ENCODE peak calls at places on chromosome 5, in seven cellular contexts. X, F, V, U, I, M and C are unnamed samples.

GRCh38 chr5:448061-448765 is 5.2 kb downstream of the EXOC3 start:
- DNase-seq in X (no peak), F (no peak), V (no peak), U (no peak), I (no peak), M (no peak), C (no peak)

GRCh38 chr5:140725799-140726471 is 25.7 kb downstream of the ZMAT2 start:
- DNase-seq in X (peak; percentile 92), F (no peak), V (peak; percentile 78), U (peak; percentile 87), I (peak; percentile 88), M (peak; percentile 96), C (peak; percentile 87)

GRCh38 chr5:540215-541147 is 16.2 kb upstream of the SLC9A3 start:
- DNase-seq in X (no peak), F (no peak), V (no peak), U (no peak), I (no peak), M (no peak), C (no peak)

GRCh38 chr5:145587308-145588071 is 247.7 kb downstream of the PRELID2 start:
- DNase-seq in X (peak; percentile 97), F (no peak), V (no peak), U (peak; percentile 96), I (no peak), M (peak; percentile 94), C (peak; percentile 29)

GRCh38 chr5:92998456-92998855 is 582.6 kb downstream of the NR2F1-AS1 start:
- DNase-seq in X (no peak), F (no peak), V (no peak), U (no peak), I (no peak), M (no peak), C (no peak)

GRCh38 chr5:72467987-72468386 is 39.2 kb downstream of the ZNF366 start:
- DNase-seq in X (peak; percentile 80), F (no peak), V (no peak), U (peak; percentile 73), I (no peak), M (no peak), C (peak; percentile 42)

GRCh38 chr5:128146671-128147070 is 63.1 kb downstream of the SLC12A2 start:
- DNase-seq in X (no peak), F (no peak), V (no peak), U (no peak), I (no peak), M (no peak), C (no peak)

GRCh38 chr5:43295202-43295601 is 18.0 kb downstream of the HMGCS1 start:
- DNase-seq in X (no peak), F (no peak), V (no peak), U (no peak), I (no peak), M (no peak), C (no peak)

GRCh38 chr5:148639081-148639480 is 15.2 kb downstream of the HTR4 start:
- DNase-seq in X (no peak), F (no peak), V (peak; percentile 95), U (no peak), I (no peak), M (no peak), C (no peak)

GRCh38 chr5:7251127-7251526 is 144.8 kb upstream of the ADCY2 start:
- DNase-seq in X (no peak), F (no peak), V (no peak), U (no peak), I (no peak), M (no peak), C (no peak)

GRCh38 chr5:169906745-169907649 is 73.3 kb downstream of the INSYN2B start:
- DNase-seq in X (no peak), F (no peak), V (no peak), U (no peak), I (no peak), M (no peak), C (no peak)

GRCh38 chr5:149238540-149238939 is 33.1 kb upstream of the AFAP1L1 start:
- DNase-seq in X (no peak), F (no peak), V (no peak), U (no peak), I (no peak), M (no peak), C (no peak)

GRCh38 chr5:53151713-53152458 is 42.3 kb upstream of the MOCS2 start:
- DNase-seq in X (peak; percentile 88), F (no peak), V (no peak), U (peak; percentile 86), I (no peak), M (no peak), C (no peak)

GRCh38 chr5:31707294-31707693 is 68.4 kb downstream of the PDZD2 start:
- DNase-seq in X (no peak), F (no peak), V (no peak), U (no peak), I (no peak), M (no peak), C (peak; percentile 35)

GRCh38 chr5:176934309-176934930 is 35.3 kb upstream of the HK3 start:
- DNase-seq in X (no peak), F (no peak), V (no peak), U (no peak), I (no peak), M (no peak), C (no peak)

GRCh38 chr5:61610262-61611024 is 278.4 kb downstream of the ZSWIM6 start:
- DNase-seq in X (no peak), F (no peak), V (no peak), U (no peak), I (no peak), M (no peak), C (no peak)

GRCh38 chr5:159050408-159051091 is 49.2 kb downstream of the EBF1 start:
- DNase-seq in X (no peak), F (peak; percentile 51), V (no peak), U (no peak), I (peak; percentile 36), M (no peak), C (no peak)

GRCh38 chr5:149130121-149130931 is 11.0 kb upstream of the ABLIM3 start:
- DNase-seq in X (no peak), F (no peak), V (no peak), U (no peak), I (peak; percentile 16), M (no peak), C (no peak)

GRCh38 chr5:66987949-66988838 is 208.4 kb downstream of the CD180 start:
- DNase-seq in X (no peak), F (peak; percentile 55), V (peak; percentile 45), U (no peak), I (peak; percentile 61), M (no peak), C (no peak)

GRCh38 chr5:34563951-34564705 is 92.0 kb upstream of the RAI14 start:
- DNase-seq in X (peak; percentile 91), F (no peak), V (no peak), U (peak; percentile 87), I (peak; percentile 35), M (no peak), C (peak; percentile 77)

GRCh38 chr5:62938927-62939326 is 360.3 kb downstream of the LRRC70 start:
- DNase-seq in X (peak; percentile 2), F (no peak), V (no peak), U (no peak), I (no peak), M (no peak), C (no peak)

GRCh38 chr5:2376486-2376885 is 375.0 kb downstream of the IRX2 start:
- DNase-seq in X (no peak), F (no peak), V (no peak), U (no peak), I (no peak), M (no peak), C (no peak)

GRCh38 chr5:154478224-154478565 is at the start of gene HAND1:
- DNase-seq in X (no peak), F (no peak), V (peak; percentile 56), U (no peak), I (peak; percentile 92), M (peak; percentile 8), C (peak; percentile 27)

GRCh38 chr5:34762321-34762871 is 76.6 kb upstream of the TTC23L start:
- DNase-seq in X (peak; percentile 92), F (no peak), V (no peak), U (peak; percentile 92), I (no peak), M (no peak), C (no peak)

GRCh38 chr5:35183243-35183955 is 46.9 kb downstream of the PRLR start:
- DNase-seq in X (peak; percentile 39), F (peak; percentile 42), V (no peak), U (peak; percentile 20), I (peak; percentile 64), M (peak; percentile 10), C (no peak)

GRCh38 chr5:110865400-110866094 is 126.7 kb downstream of the SLC25A46 start:
- DNase-seq in X (peak; percentile 33), F (peak; percentile 15), V (peak; percentile 29), U (peak; percentile 15), I (peak; percentile 72), M (peak; percentile 22), C (peak; percentile 4)

GRCh38 chr5:173689713-173690360 is 73.4 kb upstream of the BOD1 start:
- DNase-seq in X (no peak), F (peak; percentile 76), V (no peak), U (no peak), I (no peak), M (no peak), C (no peak)

GRCh38 chr5:169331292-169331852 is 30.4 kb upstream of the SLIT3 start:
- DNase-seq in X (no peak), F (no peak), V (no peak), U (no peak), I (peak; percentile 29), M (no peak), C (no peak)

GRCh38 chr5:159459951-159460538 is 129.8 kb upstream of the IL12B start:
- DNase-seq in X (peak; percentile 27), F (no peak), V (no peak), U (no peak), I (no peak), M (no peak), C (peak; percentile 23)

DNA sequence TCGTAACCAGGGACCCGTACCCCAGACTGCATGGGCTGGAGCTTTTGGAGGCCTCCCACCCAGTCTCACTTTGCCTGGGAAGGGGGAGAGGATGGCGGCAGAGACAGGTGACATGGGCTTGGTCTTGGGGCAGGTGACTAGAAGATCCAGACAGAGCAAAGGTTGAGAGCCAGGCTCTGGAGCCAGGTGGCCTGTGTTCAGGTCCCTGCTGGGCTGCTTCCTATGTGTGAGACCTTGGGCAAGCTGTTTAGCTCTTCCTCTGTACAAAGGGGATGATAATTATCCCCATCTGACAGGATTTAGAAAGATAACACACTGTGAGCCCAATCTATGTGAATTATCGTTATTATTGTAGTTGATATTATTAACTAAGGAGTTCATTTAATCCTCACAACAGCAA is 16.1 kb upstream of the NDST1 start:
- DNase-seq in X (no peak), F (no peak), V (no peak), U (no peak), I (no peak), M (no peak), C (no peak)
- H4K20me1 ChIP-seq in X (no peaks in the 10 kb centered on the region), F (no peaks in the 10 kb centered on the region), V (peaks cover 3% of the 10 kb centered on the region), U (peaks cover 71% of the 10 kb centered on the region), I (peaks cover 49% of the 10 kb centered on the region), M (no peaks in the 10 kb centered on the region), C (peaks cover 72% of the 10 kb centered on the region)

GRCh38 chr5:134554319-134555222 is 29.1 kb downstream of the JADE2 start:
- DNase-seq in X (peak; percentile 86), F (peak; percentile 60), V (no peak), U (peak; percentile 84), I (no peak), M (no peak), C (no peak)
- H3K27ac ChIP-seq in X (peak overlapping the region; percentile 68), F (peak overlapping the region; percentile 64), V (no peak overlapping the region), U (no peak overlapping the region), I (no peak overlapping the region), M (peak overlapping the region; percentile 26), C (no peak overlapping the region)

GRCh38 chr5:120512068-120512467 is 48.0 kb downstream of the PRR16 start:
- DNase-seq in X (no peak), F (no peak), V (no peak), U (no peak), I (peak; percentile 33), M (no peak), C (no peak)
- H2AFZ ChIP-seq in X (no peak overlapping the region), F (no peak overlapping the region), V (peak overlapping the region; percentile 34), U (no peak overlapping the region), I (peak overlapping the region; percentile 4), M (no peak overlapping the region), C (no peak overlapping the region)

GRCh38 chr5:132220476-132220875 is 7.2 kb downstream of the P4HA2 start:
- DNase-seq in X (peak; percentile 55), F (no peak), V (no peak), U (peak; percentile 45), I (no peak), M (no peak), C (no peak)
- H4K20me1 ChIP-seq in X (no peaks in the 10 kb centered on the region), F (no peaks in the 10 kb centered on the region), V (peaks cover 13% of the 10 kb centered on the region), U (peaks cover 69% of the 10 kb centered on the region), I (no peaks in the 10 kb centered on the region), M (no peaks in the 10 kb centered on the region), C (no peaks in the 10 kb centered on the region)